ENCODE peak calls at places on chromosomes 4 and X, in seven cellular contexts. S is thyroid gland; L is naive thymus-derived CD4-positive, alpha-beta T cell; T is gastrocnemius medialis; C is HepG2; K is CD4-positive, alpha-beta memory T cell; E is brain microvascular endothelial cell. P is an unnamed sample.

GRCh38 chr4:152398060-152398459 is 137.8 kb downstream of the FBXW7 start:
- DNase-seq in S (no peak), L (no peak), T (no peak), C (peak; percentile 4), K (no peak), E (no peak), P (no peak)

GRCh38 chr4:111991797-111992196 is 153.5 kb upstream of the FAM241A start:
- DNase-seq in S (no peak), L (no peak), T (no peak), C (no peak), K (no peak), E (peak; percentile 55), P (no peak)

GRCh38 chrX:12958059-12958458 is 16.9 kb upstream of the TMSB4X start:
- DNase-seq in S (no peak), L (no peak), T (no peak), C (no peak), K (no peak), E (no peak), P (no peak)

GRCh38 chr4:20629180-20630115 is 70.8 kb upstream of the PACRGL start:
- DNase-seq in S (no peak), L (no peak), T (no peak), C (no peak), K (no peak), E (no peak), P (no peak)

GRCh38 chr4:73707918-73708577 is 32.3 kb upstream of the CXCL8 start:
- DNase-seq in S (peak; percentile 73), L (no peak), T (no peak), C (no peak), K (no peak), E (peak; percentile 94), P (no peak)

GRCh38 chr4:8409271-8410065 is 31.1 kb downstream of the ACOX3 start:
- DNase-seq in S (no peak), L (no peak), T (no peak), C (no peak), K (peak; percentile 89), E (no peak), P (no peak)

GRCh38 chr4:151324449-151325319 is 721 bp downstream of the SH3D19 start:
- DNase-seq in S (peak; percentile 57), L (no peak), T (peak; percentile 70), C (peak; percentile 99), K (no peak), E (peak; percentile 46), P (peak; percentile 53)

GRCh38 chrX:47584714-47585113 is 2.5 kb downstream of the TIMP1 start:
- DNase-seq in S (no peak), L (no peak), T (no peak), C (no peak), K (no peak), E (no peak), P (no peak)

GRCh38 chrX:15834827-15835595 is 19.6 kb downstream of the AP1S2 start:
- DNase-seq in S (no peak), L (no peak), T (no peak), C (no peak), K (no peak), E (no peak), P (no peak)

GRCh38 chrX:14697453-14697852 is 168.1 kb downstream of the GLRA2 start:
- DNase-seq in S (peak; percentile 18), L (no peak), T (no peak), C (peak; percentile 23), K (no peak), E (no peak), P (no peak)

GRCh38 chr4:23266401-23266800 is 573.7 kb downstream of the GBA3 start:
- DNase-seq in S (no peak), L (no peak), T (no peak), C (no peak), K (no peak), E (no peak), P (no peak)

GRCh38 chr4:114012749-114013148 is 33.3 kb upstream of the ARSJ start:
- DNase-seq in S (no peak), L (no peak), T (no peak), C (no peak), K (no peak), E (no peak), P (no peak)

GRCh38 chrX:107714196-107714811 is 61.3 kb downstream of the TSC22D3 start:
- DNase-seq in S (peak; percentile 68), L (no peak), T (no peak), C (no peak), K (peak; percentile 40), E (no peak), P (no peak)

GRCh38 chr4:114109776-114110175 is 130.3 kb upstream of the ARSJ start:
- DNase-seq in S (no peak), L (no peak), T (no peak), C (no peak), K (no peak), E (no peak), P (no peak)

GRCh38 chr4:73505567-73505966 is 24.0 kb downstream of the AFM start:
- DNase-seq in S (no peak), L (no peak), T (no peak), C (no peak), K (no peak), E (no peak), P (no peak)

GRCh38 chr4:153789741-153790651 is 1.1 kb upstream of the SFRP2 start:
- DNase-seq in S (no peak), L (no peak), T (no peak), C (no peak), K (no peak), E (no peak), P (no peak)

GRCh38 chr4:2660596-2661211 is 95.4 kb downstream of the TNIP2 start:
- DNase-seq in S (no peak), L (no peak), T (no peak), C (no peak), K (no peak), E (no peak), P (no peak)

GRCh38 chr4:169438057-169438480 is 167.3 kb upstream of the SH3RF1 start:
- DNase-seq in S (no peak), L (no peak), T (no peak), C (peak; percentile 39), K (no peak), E (no peak), P (no peak)

GRCh38 chr4:153114771-153115321 is 89.4 kb upstream of the TRIM2 start:
- DNase-seq in S (no peak), L (peak; percentile 88), T (no peak), C (no peak), K (peak; percentile 87), E (peak; percentile 78), P (no peak)

GRCh38 chr4:13126976-13127910 is 356.9 kb downstream of the RAB28 start:
- DNase-seq in S (peak; percentile 56), L (no peak), T (no peak), C (no peak), K (no peak), E (no peak), P (no peak)
- H3K27ac ChIP-seq in S (no peak overlapping the region), L (no peak overlapping the region), T (no peak overlapping the region), C (no peak overlapping the region), K (no peak overlapping the region), E (no peak overlapping the region), P (no peak overlapping the region)

GRCh38 chr4:86015412-86016350 is 344.2 kb downstream of the MAPK10 start:
- DNase-seq in S (no peak), L (no peak), T (no peak), C (no peak), K (no peak), E (no peak), P (no peak)

GRCh38 chr4:86011117-86011516 is 348.7 kb downstream of the MAPK10 start:
- DNase-seq in S (peak; percentile 57), L (no peak), T (no peak), C (no peak), K (no peak), E (peak; percentile 95), P (no peak)

GRCh38 chr4:86013623-86014022 is 346.2 kb downstream of the MAPK10 start:
- DNase-seq in S (no peak), L (no peak), T (no peak), C (no peak), K (no peak), E (peak; percentile 80), P (no peak)

GRCh38 chr4:86019362-86019761 is 340.5 kb downstream of the MAPK10 start:
- DNase-seq in S (no peak), L (no peak), T (no peak), C (no peak), K (no peak), E (no peak), P (no peak)

DNA sequence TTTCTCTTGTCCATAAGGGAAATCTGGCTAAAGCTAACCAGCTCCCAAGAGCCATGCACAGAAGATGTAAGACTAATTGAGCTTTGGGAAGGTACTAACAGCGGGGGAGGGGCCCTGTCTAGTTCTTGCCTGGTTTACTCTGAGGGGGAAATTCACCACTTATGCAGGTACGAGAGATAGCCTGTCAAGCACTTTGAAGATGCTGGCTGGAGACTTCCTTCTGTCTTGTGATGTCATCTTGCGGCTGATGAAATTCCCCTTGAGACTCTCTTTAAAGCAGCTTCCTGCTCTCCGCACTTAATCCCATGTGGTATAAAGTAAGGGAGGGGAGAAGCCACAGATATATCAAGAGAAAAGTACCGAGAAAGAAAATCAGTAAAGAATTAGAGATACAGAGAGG is 345.3 kb downstream of the MAPK10 start:
- DNase-seq in S (no peak), L (no peak), T (no peak), C (no peak), K (no peak), E (peak; percentile 55), P (no peak)
- H3K27ac ChIP-seq in S (peak overlapping the region; percentile 12), L (no peak overlapping the region), T (no peak overlapping the region), C (no peak overlapping the region), K (no peak overlapping the region), E (no peak overlapping the region), P (no peak overlapping the region)

GRCh38 chr4:80138556-80139538 is 58.5 kb upstream of the PRDM8 start:
- DNase-seq in S (no peak), L (peak; percentile 68), T (peak; percentile 15), C (no peak), K (peak; percentile 81), E (peak; percentile 45), P (no peak)
- H3K27ac ChIP-seq in S (no peak overlapping the region), L (no peak overlapping the region), T (no peak overlapping the region), C (no peak overlapping the region), K (peak overlapping the region; percentile 45), E (peak overlapping the region; percentile 20), P (no peak overlapping the region)

DNA sequence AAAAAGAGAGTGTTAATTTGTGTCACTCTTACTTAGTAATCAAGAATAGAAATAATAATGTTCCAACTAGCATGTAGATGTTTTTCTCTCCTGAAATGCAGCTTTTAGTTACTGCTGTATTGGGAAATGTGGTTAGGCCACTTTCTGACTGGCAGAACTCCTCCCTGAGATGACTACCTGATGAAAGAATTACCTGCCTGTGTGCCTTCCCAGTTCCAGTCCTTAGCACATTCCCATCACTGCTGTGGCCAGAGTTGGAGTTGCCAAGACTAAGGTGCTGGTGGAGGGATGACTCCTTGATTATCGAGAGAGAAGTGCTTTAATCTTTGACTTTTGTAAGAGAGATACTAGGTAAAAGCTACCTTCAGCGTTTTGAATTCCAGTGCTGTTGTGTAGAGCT is 9.5 kb downstream of the GAB1 start:
- DNase-seq in S (no peak), L (no peak), T (no peak), C (no peak), K (no peak), E (no peak), P (no peak)
- H3K27ac ChIP-seq in S (peak overlapping the region; percentile 24), L (no peak overlapping the region), T (no peak overlapping the region), C (no peak overlapping the region), K (no peak overlapping the region), E (no peak overlapping the region), P (peak overlapping the region; percentile 86)

P was measured in substantia nigra.